ENCODE peak calls at places on chromosomes 7 and 10, in seven cellular contexts. M, N, G, P, O, E and X are unnamed samples.

GRCh38 chr7:123749537-123749857 is 694 bp upstream of the WASL start:
- DNase-seq in O (no peak), M (no peak), E (peak; percentile 96), P (no peak), G (peak; percentile 67), N (peak; percentile 90), X (no peak)

GRCh38 chr7:24038993-24039392 is 245.0 kb upstream of the NPY start:
- DNase-seq in P (no peak), M (no peak), G (no peak), O (no peak), E (no peak), N (peak; percentile 49), X (no peak)

GRCh38 chr10:43971306-43971705 is 322.6 kb upstream of the ZNF32 start:
- DNase-seq in G (no peak), P (no peak), O (no peak), M (no peak), E (no peak), N (no peak), X (no peak)

GRCh38 chr7:128347573-128348147 is 4.0 kb upstream of the RBM28 start:
- DNase-seq in G (peak; percentile 45), E (peak; percentile 69), O (no peak), M (peak; percentile 48), P (peak; percentile 56), N (peak; percentile 63), X (peak; percentile 54)

GRCh38 chr7:147478751-147479150 is 1111.8 kb upstream of the C7orf33 start:
- DNase-seq in N (peak; percentile 12), O (no peak), G (no peak), E (no peak), M (no peak), P (no peak), X (no peak)

GRCh38 chr7:118777308-118777707 is 552.8 kb downstream of the ANKRD7 start:
- DNase-seq in N (no peak), P (peak; percentile 55), E (no peak), G (no peak), O (no peak), M (peak; percentile 28), X (no peak)

GRCh38 chr10:31133628-31134302 is 102.1 kb upstream of the ZNF438 start:
- DNase-seq in O (no peak), P (peak; percentile 90), E (peak; percentile 22), N (peak; percentile 78), M (peak; percentile 79), G (peak; percentile 65), X (peak; percentile 87)

GRCh38 chr10:122014652-122015248 is 25.8 kb downstream of the TACC2 start:
- DNase-seq in M (no peak), O (no peak), N (no peak), G (no peak), P (no peak), E (no peak), X (no peak)

GRCh38 chr7:152923711-152924110 is 164.2 kb downstream of the ACTR3B start:
- DNase-seq in O (no peak), E (no peak), N (no peak), G (no peak), M (no peak), P (no peak), X (no peak)

GRCh38 chr10:59648711-59649201 is 60.9 kb downstream of the SLC16A9 start:
- DNase-seq in M (no peak), P (peak; percentile 46), E (no peak), O (no peak), G (no peak), N (peak; percentile 16), X (peak; percentile 45)

GRCh38 chr7:118079369-118079768 is 104.6 kb upstream of the LSM8 start:
- DNase-seq in N (peak; percentile 28), G (peak; percentile 8), E (no peak), O (no peak), M (no peak), P (no peak), X (no peak)

GRCh38 chr7:59079-59825 is 133.1 kb upstream of the FAM20C start:
- DNase-seq in G (no peak), M (peak; percentile 61), E (no peak), N (no peak), P (peak; percentile 40), O (no peak), X (no peak)

GRCh38 chr10:110456046-110456445 is 41.7 kb upstream of the DUSP5 start:
- DNase-seq in M (no peak), E (no peak), P (no peak), O (no peak), N (no peak), G (no peak), X (no peak)

GRCh38 chr7:123782071-123782798 is 33.4 kb upstream of the WASL start:
- DNase-seq in G (no peak), M (no peak), O (no peak), E (no peak), N (no peak), P (no peak), X (no peak)

GRCh38 chr7:1968397-1969111 is 264.2 kb downstream of the MAD1L1 start:
- DNase-seq in E (no peak), N (no peak), O (no peak), P (no peak), M (no peak), G (no peak), X (no peak)

GRCh38 chr10:121088524-121088923 is 237.4 kb downstream of the WDR11 start:
- DNase-seq in M (peak; percentile 54), E (peak; percentile 10), P (peak; percentile 66), O (no peak), N (peak; percentile 54), G (no peak), X (no peak)

GRCh38 chr10:21732067-21732772 is 198.2 kb downstream of the MLLT10 start:
- DNase-seq in O (peak; percentile 77), M (peak; percentile 88), N (peak; percentile 81), G (peak; percentile 82), E (peak; percentile 72), P (peak; percentile 93), X (peak; percentile 75)

GRCh38 chr10:87646192-87646909 is 13.3 kb upstream of the PAPSS2 start:
- DNase-seq in O (no peak), P (no peak), G (no peak), E (peak; percentile 84), M (no peak), N (no peak), X (no peak)

GRCh38 chr10:86035791-86036543 is 330.6 kb downstream of the GRID1 start:
- DNase-seq in O (no peak), G (no peak), E (no peak), M (no peak), P (no peak), N (no peak), X (no peak)

GRCh38 chr10:124734311-124735166 is 9.6 kb downstream of the FAM53B start:
- DNase-seq in E (peak; percentile 55), P (no peak), O (no peak), M (peak; percentile 18), N (no peak), G (no peak), X (no peak)

GRCh38 chr10:95236068-95236903 is 42.2 kb downstream of the ACSM6 start:
- DNase-seq in M (no peak), E (no peak), P (peak; percentile 48), G (peak; percentile 81), O (no peak), N (peak; percentile 67), X (no peak)

GRCh38 chr7:55179897-55180682 is 161.3 kb downstream of the EGFR start:
- DNase-seq in M (no peak), E (peak; percentile 57), P (no peak), N (no peak), O (no peak), G (no peak), X (no peak)

GRCh38 chr10:119269737-119270136 is 62.4 kb downstream of the GRK5 start:
- DNase-seq in G (no peak), O (no peak), E (no peak), M (no peak), P (no peak), N (no peak), X (no peak)

GRCh38 chr7:151518781-151519044 is 982 bp downstream of the RHEB start:
- DNase-seq in E (peak; percentile 31), P (peak; percentile 42), M (no peak), N (peak; percentile 43), O (no peak), G (no peak), X (no peak)

GRCh38 chr7:27150568-27151340 is 1.6 kb downstream of the HOXA3 start:
- DNase-seq in G (peak; percentile 78), E (peak; percentile 83), P (peak; percentile 79), O (no peak), M (peak; percentile 82), N (peak; percentile 65), X (no peak)
- H2AK5ac ChIP-seq in G (peak overlapping the region; percentile 20), E (no peak overlapping the region), P (no peak overlapping the region), O (no peak overlapping the region), M (no peak overlapping the region), N (no peak overlapping the region), X (no peak overlapping the region)

GRCh38 chr7:103116511-103116910 is 32.4 kb downstream of the NAPEPLD start:
- DNase-seq in M (no peak), E (no peak), P (no peak), O (no peak), N (no peak), G (no peak), X (no peak)

GRCh38 chr7:103117016-103117415 is 31.9 kb downstream of the NAPEPLD start:
- DNase-seq in O (no peak), G (no peak), E (no peak), P (no peak), N (no peak), M (no peak), X (no peak)

GRCh38 chr7:103113164-103113563 is 35.7 kb downstream of the NAPEPLD start:
- DNase-seq in G (peak; percentile 93), E (peak; percentile 13), N (peak; percentile 27), O (peak; percentile 19), M (no peak), P (peak; percentile 55), X (no peak)

GRCh38 chr7:103117465-103117864 is 31.4 kb downstream of the NAPEPLD start:
- DNase-seq in O (no peak), N (no peak), M (no peak), G (no peak), P (no peak), E (no peak), X (no peak)

DNA sequence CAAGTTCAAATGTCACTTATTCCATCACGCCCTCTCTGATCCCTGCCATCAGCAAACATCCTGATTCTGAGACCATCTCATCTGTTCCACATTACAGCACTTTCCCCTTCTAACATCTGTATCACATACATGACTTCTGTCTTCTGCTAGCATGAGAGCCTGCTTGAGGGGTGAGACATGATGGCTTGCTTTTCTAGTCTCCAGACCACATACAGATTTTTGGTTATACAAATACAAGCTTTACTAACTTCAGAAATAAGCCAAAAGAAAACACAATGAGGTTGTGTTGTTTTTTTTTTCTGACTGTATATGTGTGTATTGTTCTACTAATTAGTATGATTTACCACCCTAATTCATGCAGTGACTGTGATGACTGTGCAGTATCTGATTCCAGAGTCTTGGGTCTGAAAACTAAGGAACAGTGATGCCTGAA is 34.3 kb downstream of the NAPEPLD start:
- DNase-seq in G (no peak), E (no peak), M (no peak), O (no peak), N (no peak), P (no peak), X (no peak)
- H2BK5ac ChIP-seq in G (no peak overlapping the region), E (no peak overlapping the region), M (no peak overlapping the region), O (no peak overlapping the region), N (no peak overlapping the region), P (no peak overlapping the region), X (no peak overlapping the region)

GRCh38 chr7:140093375-140093774 is 30.6 kb upstream of the PARP12 start:
- DNase-seq in O (no peak), G (no peak), P (no peak), N (no peak), M (no peak), E (no peak), X (no peak)
- H2AK5ac ChIP-seq in O (no peak overlapping the region), G (no peak overlapping the region), P (no peak overlapping the region), N (no peak overlapping the region), M (no peak overlapping the region), E (no peak overlapping the region), X (no peak overlapping the region)

GRCh38 chr7:121941836-121942235 is 68.9 kb downstream of the PTPRZ1 start:
- DNase-seq in M (no peak), E (no peak), G (no peak), O (no peak), P (no peak), N (no peak), X (no peak)
- H2BK5ac ChIP-seq in M (no peak overlapping the region), E (no peak overlapping the region), G (no peak overlapping the region), O (peak overlapping the region; percentile 22), P (no peak overlapping the region), N (no peak overlapping the region), X (no peak overlapping the region)